ENCODE peak calls at places on chromosomes 16 and 17, in ten cellular contexts. P is left cardiac atrium; L is cardiac fibroblast; H is progenitor cell of endocrine pancreas; V is MCF 10A; X is astrocyte of the cerebellum; O is fibroblast of the conjunctiva; B is activated CD8-positive, alpha-beta memory T cell treated with anti-CD3 and anti-CD28 coated beads for 48 hours; I is CD8-positive, alpha-beta T cell; M is GM04503. R is an unnamed sample.

GRCh38 chr17:75518201-75518600 is 1.9 kb downstream of the TSEN54 start:
- DNase-seq in L (no peak), M (no peak), B (no peak), I (peak), X (no peak), V (no peak), P (no peak), H (no peak), O (no peak), R (no peak)

GRCh38 chr16:29925173-29925804 is 737 bp downstream of the KCTD13 start:
- DNase-seq in X (no peak), B (no peak), H (no peak), I (no peak), M (no peak), O (no peak), P (no peak), V (peak), L (no peak), R (no peak)

GRCh38 chr17:45222273-45222993 is 748 bp downstream of the FMNL1 start:
- DNase-seq in X (no peak), P (no peak), L (no peak), I (peak), H (no peak), B (no peak), M (no peak), V (no peak), O (no peak), R (no peak)

GRCh38 chr16:56332464-56333079 is 92.8 kb downstream of the AMFR start:
- DNase-seq in V (peak), P (peak), B (no peak), M (no peak), H (peak), I (no peak), O (peak), L (peak), X (no peak), R (peak)

GRCh38 chr17:61678339-61678738 is 87.3 kb upstream of the NACA2 start:
- DNase-seq in P (no peak), L (no peak), O (no peak), M (no peak), B (no peak), X (no peak), I (no peak), H (no peak), V (no peak), R (no peak)

GRCh38 chr16:30112197-30113030 is 923 bp downstream of the GDPD3 start:
- DNase-seq in H (no peak), M (no peak), I (peak), O (peak), X (no peak), P (peak), L (peak), V (peak), B (peak), R (peak)

GRCh38 chr17:50203589-50204345 is 2.3 kb upstream of the COL1A1 start:
- DNase-seq in X (no peak), O (peak), L (peak), B (no peak), M (peak), H (no peak), V (no peak), I (no peak), P (peak), R (peak)

GRCh38 chr16:7303014-7303676 is 29.5 kb upstream of the RBFOX1 start:
- DNase-seq in P (no peak), V (no peak), O (no peak), B (no peak), H (peak), L (no peak), X (no peak), I (no peak), M (no peak), R (no peak)

GRCh38 chr17:57874434-57875108 is 24.7 kb upstream of the MRPS23 start:
- DNase-seq in B (no peak), X (peak), V (peak), O (peak), L (peak), P (peak), M (peak), H (no peak), I (no peak), R (peak)

GRCh38 chr17:66915204-66915611 is 49.3 kb upstream of the CACNG4 start:
- DNase-seq in O (no peak), P (no peak), X (no peak), M (no peak), B (no peak), H (no peak), L (peak), V (peak), I (no peak), R (peak)

GRCh38 chr17:31534223-31534888 is 142.9 kb downstream of the RAB11FIP4 start:
- DNase-seq in L (no peak), M (no peak), X (no peak), O (peak), V (peak), B (no peak), H (no peak), P (no peak), I (no peak), R (peak)

GRCh38 chr16:85798901-85799496 is 345 bp downstream of the EMC8 start:
- DNase-seq in B (peak), H (peak), V (no peak), L (peak), I (peak), X (no peak), P (peak), M (no peak), O (no peak), R (peak)

GRCh38 chr16:22357635-22357971 is 16.8 kb downstream of the CDR2 start:
- DNase-seq in B (no peak), H (no peak), V (no peak), P (no peak), X (no peak), O (no peak), M (no peak), L (no peak), I (no peak), R (no peak)

GRCh38 chr17:37717627-37718382 is 27.1 kb downstream of the HNF1B start:
- DNase-seq in I (no peak), O (peak), M (no peak), B (no peak), L (peak), P (no peak), H (no peak), V (no peak), X (no peak), R (peak)

GRCh38 chr17:77839324-77840155 is 119.0 kb upstream of the TNRC6C start:
- DNase-seq in B (no peak), M (no peak), H (no peak), X (no peak), O (no peak), V (no peak), L (no peak), P (no peak), I (no peak), R (no peak)

GRCh38 chr16:19696312-19696711 is 21.7 kb downstream of the KNOP1 start:
- DNase-seq in M (peak), B (no peak), V (peak), L (peak), X (peak), O (peak), P (peak), H (no peak), I (peak), R (peak)

GRCh38 chr17:4928881-4929280 is 3.2 kb upstream of the GP1BA start:
- DNase-seq in O (no peak), L (no peak), X (no peak), I (no peak), P (no peak), B (no peak), V (no peak), H (no peak), M (no peak), R (no peak)

GRCh38 chr17:68616334-68616733 is 15.2 kb upstream of the FAM20A start:
- DNase-seq in H (no peak), B (no peak), X (no peak), O (no peak), L (no peak), V (no peak), I (no peak), P (no peak), M (no peak), R (no peak)

GRCh38 chr16:79554912-79555311 is 45.6 kb downstream of the MAF start:
- DNase-seq in O (no peak), H (no peak), L (no peak), I (no peak), P (no peak), V (no peak), X (no peak), M (no peak), B (no peak), R (no peak)

GRCh38 chr17:6548578-6549330 is 7.6 kb downstream of the PITPNM3 start:
- DNase-seq in O (no peak), M (no peak), L (no peak), P (no peak), H (no peak), B (no peak), X (no peak), V (no peak), I (no peak), R (no peak)

GRCh38 chr17:29574732-29575510 is 6.4 kb downstream of the TP53I13 start:
- DNase-seq in B (no peak), L (no peak), H (no peak), M (no peak), P (no peak), I (no peak), V (no peak), X (no peak), O (no peak), R (no peak)

GRCh38 chr17:2952174-2952845 is 111.1 kb downstream of the OR1D5 start:
- DNase-seq in M (no peak), P (no peak), X (no peak), B (no peak), L (no peak), V (no peak), O (no peak), I (no peak), H (no peak), R (no peak)

GRCh38 chr17:332558-333322 is 19.9 kb downstream of the RPH3AL start:
- DNase-seq in M (peak), X (no peak), H (no peak), V (no peak), P (peak), L (peak), I (no peak), B (no peak), O (no peak), R (peak)

GRCh38 chr16:2879854-2880508 is 3.0 kb upstream of the FLYWCH2 start:
- DNase-seq in V (no peak), I (no peak), H (no peak), B (no peak), L (no peak), M (no peak), O (no peak), X (no peak), P (no peak), R (no peak)

GRCh38 chr16:728131-728889 is 1.4 kb downstream of the HAGHL start:
- DNase-seq in M (no peak), V (peak), H (no peak), O (no peak), I (peak), X (no peak), B (peak), L (peak), P (peak), R (peak)

GRCh38 chr17:73480740-73481139 is 163.5 kb downstream of the SDK2 start:
- DNase-seq in I (no peak), X (no peak), O (no peak), P (peak), B (no peak), V (no peak), M (no peak), H (no peak), L (no peak), R (no peak)